ENCODE peak calls at places on chromosomes 1 and 21, in five cellular contexts. F, Q, K, O and X are unnamed samples.

GRCh38 chr21:28436286-28436932 is 556.3 kb downstream of the LTN1 start:
- DNase-seq in Q (peak), O (no peak), F (no peak), K (no peak), X (no peak)

GRCh38 chr1:54376085-54377039 is 29.8 kb downstream of the SSBP3 start:
- DNase-seq in F (no peak), O (no peak), Q (no peak), K (peak), X (no peak)

GRCh38 chr1:235122348-235122747 is 6.3 kb downstream of the TOMM20 start:
- DNase-seq in O (no peak), Q (no peak), K (no peak), F (no peak), X (no peak)

GRCh38 chr1:40073062-40073461 is 24.0 kb downstream of the PPT1 start:
- DNase-seq in K (no peak), Q (no peak), F (no peak), O (no peak), X (no peak)

GRCh38 chr1:53608676-53609075 is 130.3 kb downstream of the GLIS1 start:
- DNase-seq in K (no peak), Q (no peak), O (no peak), F (no peak), X (no peak)

GRCh38 chr1:21585037-21585436 is 75.8 kb downstream of the ALPL start:
- DNase-seq in O (no peak), Q (no peak), K (no peak), F (no peak), X (no peak)

GRCh38 chr1:12507631-12508030 is 110.4 kb downstream of the DHRS3 start:
- DNase-seq in K (no peak), Q (no peak), F (no peak), O (no peak), X (no peak)

GRCh38 chr1:231541842-231542241 is 13.4 kb downstream of the TSNAX start:
- DNase-seq in O (no peak), F (no peak), K (no peak), Q (no peak), X (no peak)

GRCh38 chr21:35198004-35198403 is 148.9 kb upstream of the RUNX1 start:
- DNase-seq in Q (no peak), K (no peak), F (no peak), O (no peak), X (peak)

GRCh38 chr1:60924964-60925798 is 157.2 kb upstream of the NFIA start:
- DNase-seq in F (peak), Q (no peak), O (no peak), K (no peak), X (no peak)

GRCh38 chr1:235272851-235273250 is 55.1 kb downstream of the ARID4B start:
- DNase-seq in O (no peak), K (no peak), F (no peak), Q (no peak), X (no peak)